ENCODE peak calls at places on chromosomes 3 and 15, in ten cellular contexts. One of them, this sample, is unnamed. For H3K4me1, the result is how much of the 10 kb centered on the place peaks cover.

GRCh38 chr15:96358795-96359190 is 28.3 kb downstream of the NR2F2 start:
- DNase-seq in body of pancreas: no peak
- DNase-seq in Peyer's patch: no peak
- DNase-seq in lower lobe of right lung: no peak
- DNase-seq in mesendoderm: no peak
- DNase-seq in stomach: peak
- DNase-seq in left lung: no peak
- DNase-seq in iPS DF 6.9: no peak
- DNase-seq in HCT116: no peak
- DNase-seq in neuronal stem cell: no peak
- DNase-seq in this sample: no peak

GRCh38 chr3:16888785-16889607 is 4.2 kb downstream of the PLCL2 start:
- DNase-seq in body of pancreas: no peak
- DNase-seq in Peyer's patch: no peak
- DNase-seq in lower lobe of right lung: no peak
- DNase-seq in mesendoderm: no peak
- DNase-seq in stomach: no peak
- DNase-seq in left lung: no peak
- DNase-seq in iPS DF 6.9: no peak
- DNase-seq in HCT116: no peak
- DNase-seq in neuronal stem cell: no peak
- DNase-seq in this sample: no peak

GRCh38 chr15:71508081-71508682 is 302.2 kb upstream of the NR2E3 start:
- DNase-seq in body of pancreas: no peak
- DNase-seq in Peyer's patch: no peak
- DNase-seq in lower lobe of right lung: no peak
- DNase-seq in mesendoderm: no peak
- DNase-seq in stomach: no peak
- DNase-seq in left lung: no peak
- DNase-seq in iPS DF 6.9: no peak
- DNase-seq in HCT116: no peak
- DNase-seq in neuronal stem cell: no peak
- DNase-seq in this sample: no peak

GRCh38 chr15:46304320-46304719 is 669.5 kb downstream of the SQOR start:
- DNase-seq in body of pancreas: no peak
- DNase-seq in Peyer's patch: no peak
- DNase-seq in lower lobe of right lung: no peak
- DNase-seq in mesendoderm: peak
- DNase-seq in stomach: no peak
- DNase-seq in left lung: no peak
- DNase-seq in iPS DF 6.9: no peak
- DNase-seq in HCT116: no peak
- DNase-seq in neuronal stem cell: no peak
- DNase-seq in this sample: no peak

GRCh38 chr3:39937315-39937714 is 127.9 kb downstream of the MYRIP start:
- DNase-seq in body of pancreas: peak
- DNase-seq in Peyer's patch: no peak
- DNase-seq in lower lobe of right lung: no peak
- DNase-seq in mesendoderm: no peak
- DNase-seq in stomach: no peak
- DNase-seq in left lung: no peak
- DNase-seq in iPS DF 6.9: no peak
- DNase-seq in HCT116: no peak
- DNase-seq in neuronal stem cell: no peak
- DNase-seq in this sample: no peak

GRCh38 chr3:114886945-114887344 is 260.1 kb downstream of the ZBTB20 start:
- DNase-seq in body of pancreas: no peak
- DNase-seq in Peyer's patch: no peak
- DNase-seq in lower lobe of right lung: no peak
- DNase-seq in mesendoderm: no peak
- DNase-seq in stomach: no peak
- DNase-seq in left lung: no peak
- DNase-seq in iPS DF 6.9: no peak
- DNase-seq in HCT116: no peak
- DNase-seq in neuronal stem cell: no peak
- DNase-seq in this sample: no peak

GRCh38 chr3:129005526-129006303 is 4.6 kb downstream of the EFCC1 start:
- DNase-seq in body of pancreas: peak
- DNase-seq in Peyer's patch: no peak
- DNase-seq in lower lobe of right lung: peak
- DNase-seq in mesendoderm: no peak
- DNase-seq in stomach: peak
- DNase-seq in left lung: no peak
- DNase-seq in iPS DF 6.9: no peak
- DNase-seq in HCT116: no peak
- DNase-seq in neuronal stem cell: no peak
- DNase-seq in this sample: no peak

GRCh38 chr3:64267774-64268604 is 42.7 kb upstream of the PRICKLE2 start:
- DNase-seq in body of pancreas: peak
- DNase-seq in Peyer's patch: peak
- DNase-seq in lower lobe of right lung: peak
- DNase-seq in mesendoderm: peak
- DNase-seq in stomach: peak
- DNase-seq in left lung: peak
- DNase-seq in iPS DF 6.9: no peak
- DNase-seq in HCT116: no peak
- DNase-seq in neuronal stem cell: peak
- DNase-seq in this sample: peak

GRCh38 chr3:11289864-11290263 is 17.7 kb downstream of the ATG7 start:
- DNase-seq in body of pancreas: no peak
- DNase-seq in Peyer's patch: no peak
- DNase-seq in lower lobe of right lung: no peak
- DNase-seq in mesendoderm: no peak
- DNase-seq in stomach: no peak
- DNase-seq in left lung: no peak
- DNase-seq in iPS DF 6.9: no peak
- DNase-seq in HCT116: no peak
- DNase-seq in neuronal stem cell: no peak
- DNase-seq in this sample: no peak

GRCh38 chr3:11288021-11288491 is 15.9 kb downstream of the ATG7 start:
- DNase-seq in body of pancreas: no peak
- DNase-seq in Peyer's patch: no peak
- DNase-seq in lower lobe of right lung: no peak
- DNase-seq in mesendoderm: no peak
- DNase-seq in stomach: no peak
- DNase-seq in left lung: no peak
- DNase-seq in iPS DF 6.9: no peak
- DNase-seq in HCT116: no peak
- DNase-seq in neuronal stem cell: no peak
- DNase-seq in this sample: no peak

GRCh38 chr3:11291808-11292207 is 19.6 kb downstream of the ATG7 start:
- DNase-seq in body of pancreas: peak
- DNase-seq in Peyer's patch: no peak
- DNase-seq in lower lobe of right lung: no peak
- DNase-seq in mesendoderm: no peak
- DNase-seq in stomach: no peak
- DNase-seq in left lung: no peak
- DNase-seq in iPS DF 6.9: no peak
- DNase-seq in HCT116: no peak
- DNase-seq in neuronal stem cell: no peak
- DNase-seq in this sample: no peak

GRCh38 chr3:11290743-11291680 is 18.8 kb downstream of the ATG7 start:
- DNase-seq in body of pancreas: no peak
- DNase-seq in Peyer's patch: no peak
- DNase-seq in lower lobe of right lung: no peak
- DNase-seq in mesendoderm: no peak
- DNase-seq in stomach: no peak
- DNase-seq in left lung: no peak
- DNase-seq in iPS DF 6.9: no peak
- DNase-seq in HCT116: no peak
- DNase-seq in neuronal stem cell: no peak
- DNase-seq in this sample: no peak

GRCh38 chr3:11288786-11289637 is 16.8 kb downstream of the ATG7 start:
- DNase-seq in body of pancreas: no peak
- DNase-seq in Peyer's patch: no peak
- DNase-seq in lower lobe of right lung: no peak
- DNase-seq in mesendoderm: no peak
- DNase-seq in stomach: no peak
- DNase-seq in left lung: no peak
- DNase-seq in iPS DF 6.9: no peak
- DNase-seq in HCT116: peak
- DNase-seq in neuronal stem cell: no peak
- DNase-seq in this sample: no peak
- H3K4me1 ChIP-seq in body of pancreas: under half
- H3K4me1 ChIP-seq in Peyer's patch: under half
- H3K4me1 ChIP-seq in lower lobe of right lung: half or more
- H3K4me1 ChIP-seq in mesendoderm: under half
- H3K4me1 ChIP-seq in stomach: under half
- H3K4me1 ChIP-seq in left lung: half or more
- H3K4me1 ChIP-seq in iPS DF 6.9: under half
- H3K4me1 ChIP-seq in HCT116: under half
- H3K4me1 ChIP-seq in neuronal stem cell: under half
- H3K4me1 ChIP-seq in this sample: under half

GRCh38 chr15:89790206-89790605 is 14.1 kb downstream of the MESP2 start:
- DNase-seq in body of pancreas: no peak
- DNase-seq in Peyer's patch: no peak
- DNase-seq in lower lobe of right lung: no peak
- DNase-seq in mesendoderm: no peak
- DNase-seq in stomach: no peak
- DNase-seq in left lung: no peak
- DNase-seq in iPS DF 6.9: no peak
- DNase-seq in HCT116: no peak
- DNase-seq in neuronal stem cell: no peak
- DNase-seq in this sample: no peak
- H3K27ac ChIP-seq in body of pancreas: no peak
- H3K27ac ChIP-seq in Peyer's patch: no peak
- H3K27ac ChIP-seq in lower lobe of right lung: no peak
- H3K27ac ChIP-seq in mesendoderm: no peak
- H3K27ac ChIP-seq in stomach: no peak
- H3K27ac ChIP-seq in left lung: no peak
- H3K27ac ChIP-seq in iPS DF 6.9: no peak
- H3K27ac ChIP-seq in HCT116: no peak
- H3K27ac ChIP-seq in neuronal stem cell: no peak
- H3K27ac ChIP-seq in this sample: no peak

DNA sequence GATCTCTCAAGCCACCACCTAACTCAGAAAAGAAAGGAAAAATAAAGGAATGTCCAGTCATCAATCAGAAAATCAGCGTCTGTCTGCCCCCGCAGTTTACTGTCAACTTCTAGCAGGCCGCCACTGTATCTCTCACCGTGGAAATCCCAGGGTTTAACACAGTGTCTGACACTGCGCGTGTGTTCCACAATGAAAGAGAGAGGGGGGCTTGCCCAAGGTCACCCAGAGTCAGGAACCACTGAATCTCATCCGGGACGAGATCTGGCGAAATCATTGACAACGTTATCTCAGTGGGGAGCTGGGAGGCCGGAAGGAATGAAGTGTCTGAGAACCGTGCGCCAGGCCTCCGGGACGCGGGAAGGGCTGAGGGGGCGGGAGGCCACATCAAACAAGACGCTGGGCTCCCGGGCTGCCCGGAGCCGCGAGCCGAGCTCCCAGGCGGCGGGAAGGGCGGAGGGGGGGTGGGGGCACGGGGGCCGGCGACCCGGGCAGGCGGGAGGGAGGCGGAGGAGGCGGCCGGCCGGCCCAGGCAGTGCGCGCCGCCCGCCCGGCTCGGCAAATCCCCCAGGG is 2.2 kb upstream of the HES1 start:
- DNase-seq in body of pancreas: peak
- DNase-seq in Peyer's patch: peak
- DNase-seq in lower lobe of right lung: peak
- DNase-seq in mesendoderm: peak
- DNase-seq in stomach: peak
- DNase-seq in left lung: peak
- DNase-seq in iPS DF 6.9: no peak
- DNase-seq in HCT116: no peak
- DNase-seq in neuronal stem cell: peak
- DNase-seq in this sample: peak
- H3K4me1 ChIP-seq in body of pancreas: half or more
- H3K4me1 ChIP-seq in Peyer's patch: under half
- H3K4me1 ChIP-seq in lower lobe of right lung: half or more
- H3K4me1 ChIP-seq in mesendoderm: under half
- H3K4me1 ChIP-seq in stomach: under half
- H3K4me1 ChIP-seq in left lung: half or more
- H3K4me1 ChIP-seq in iPS DF 6.9: under half
- H3K4me1 ChIP-seq in HCT116: half or more
- H3K4me1 ChIP-seq in neuronal stem cell: under half
- H3K4me1 ChIP-seq in this sample: half or more

DNA sequence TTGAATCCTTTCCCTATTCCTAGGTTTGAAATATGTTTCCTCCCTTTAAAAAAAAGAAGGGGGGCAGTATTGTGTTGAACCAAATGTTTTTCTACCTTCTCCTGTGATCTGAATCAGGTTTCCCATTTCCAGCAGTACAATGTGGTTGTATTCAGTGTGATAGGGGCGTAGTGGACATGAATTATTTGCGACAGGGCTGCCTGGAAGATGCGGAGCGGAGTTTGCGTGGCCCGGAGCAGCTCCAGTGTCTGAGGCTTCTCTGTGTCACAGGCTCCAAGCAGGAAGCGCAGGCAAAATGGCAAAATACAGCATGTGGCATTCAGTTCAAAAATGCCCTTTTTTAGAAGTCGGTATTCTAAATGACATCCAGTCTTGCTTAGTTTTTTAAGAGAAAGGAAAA is 154.4 kb downstream of the PGPEP1L start:
- DNase-seq in body of pancreas: peak
- DNase-seq in Peyer's patch: peak
- DNase-seq in lower lobe of right lung: peak
- DNase-seq in mesendoderm: peak
- DNase-seq in stomach: peak
- DNase-seq in left lung: peak
- DNase-seq in iPS DF 6.9: no peak
- DNase-seq in HCT116: peak
- DNase-seq in neuronal stem cell: peak
- DNase-seq in this sample: peak
- H3K27ac ChIP-seq in body of pancreas: peak
- H3K27ac ChIP-seq in Peyer's patch: peak
- H3K27ac ChIP-seq in lower lobe of right lung: peak
- H3K27ac ChIP-seq in mesendoderm: no peak
- H3K27ac ChIP-seq in stomach: peak
- H3K27ac ChIP-seq in left lung: peak
- H3K27ac ChIP-seq in iPS DF 6.9: no peak
- H3K27ac ChIP-seq in HCT116: peak
- H3K27ac ChIP-seq in neuronal stem cell: peak
- H3K27ac ChIP-seq in this sample: peak

DNA sequence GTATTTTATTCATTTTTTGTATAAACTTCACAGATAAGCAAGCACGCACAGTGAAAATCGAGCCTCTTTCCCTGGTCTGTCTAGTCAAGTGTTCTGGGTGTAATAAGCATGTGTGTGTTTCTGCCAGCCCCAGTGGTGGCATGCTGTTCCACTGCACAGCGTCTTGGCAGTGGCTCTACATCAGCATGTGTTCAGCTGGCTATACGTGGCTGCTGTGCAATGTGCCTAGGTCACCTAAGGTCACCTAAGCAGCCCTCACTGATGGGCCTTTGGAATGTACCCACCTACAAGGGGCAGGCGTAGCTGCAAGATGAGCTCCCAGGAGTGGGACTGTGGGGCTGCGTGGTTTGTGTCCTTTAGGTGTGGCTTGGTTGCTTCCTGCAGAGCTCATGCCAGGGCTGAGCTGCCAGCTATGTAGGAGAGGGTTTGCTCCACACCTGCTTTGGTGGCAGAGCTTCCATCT is 4.9 kb downstream of the LIMD1 start:
- DNase-seq in body of pancreas: peak
- DNase-seq in Peyer's patch: no peak
- DNase-seq in lower lobe of right lung: peak
- DNase-seq in mesendoderm: no peak
- DNase-seq in stomach: peak
- DNase-seq in left lung: no peak
- DNase-seq in iPS DF 6.9: no peak
- DNase-seq in HCT116: no peak
- DNase-seq in neuronal stem cell: no peak
- DNase-seq in this sample: no peak
- H3K4me1 ChIP-seq in body of pancreas: half or more
- H3K4me1 ChIP-seq in Peyer's patch: half or more
- H3K4me1 ChIP-seq in lower lobe of right lung: half or more
- H3K4me1 ChIP-seq in mesendoderm: under half
- H3K4me1 ChIP-seq in stomach: half or more
- H3K4me1 ChIP-seq in left lung: half or more
- H3K4me1 ChIP-seq in iPS DF 6.9: under half
- H3K4me1 ChIP-seq in HCT116: under half
- H3K4me1 ChIP-seq in neuronal stem cell: under half
- H3K4me1 ChIP-seq in this sample: half or more